ENCODE peak calls at places on chromosomes 7 and 10, in five cellular contexts. C, O, U, B and L are unnamed samples.

GRCh38 chr10:8133146-8133545 is 78.7 kb downstream of the GATA3 start:
- DNase-seq in C (peak; percentile 80), O (no peak), U (no peak), B (no peak), L (no peak)

GRCh38 chr7:22860784-22861482 is 38.3 kb upstream of the TOMM7 start:
- DNase-seq in C (no peak), O (no peak), U (peak; percentile 21), B (peak; percentile 61), L (peak; percentile 52)

GRCh38 chr10:77770081-77770867 is 132.7 kb upstream of the KCNMA1 start:
- DNase-seq in C (no peak), O (no peak), U (no peak), B (no peak), L (no peak)

GRCh38 chr10:87550741-87551140 is 46.0 kb downstream of the MINPP1 start:
- DNase-seq in C (no peak), O (peak; percentile 27), U (no peak), B (peak; percentile 34), L (no peak)

GRCh38 chr10:124721295-124722052 is 22.7 kb downstream of the FAM53B start:
- DNase-seq in C (no peak), O (no peak), U (peak; percentile 56), B (no peak), L (no peak)

GRCh38 chr10:49076319-49076718 is 39.0 kb downstream of the VSTM4 start:
- DNase-seq in C (no peak), O (no peak), U (no peak), B (no peak), L (no peak)

GRCh38 chr10:112907893-112908292 is 42.2 kb upstream of the TCF7L2 start:
- DNase-seq in C (no peak), O (peak; percentile 23), U (no peak), B (no peak), L (no peak)

GRCh38 chr10:111598433-111599059 is 521.7 kb downstream of the ADRA2A start:
- DNase-seq in C (peak; percentile 3), O (peak; percentile 79), U (peak; percentile 28), B (peak; percentile 88), L (peak; percentile 69)

GRCh38 chr10:69334258-69335062 is 56.2 kb downstream of the HK1 start:
- DNase-seq in C (no peak), O (no peak), U (no peak), B (no peak), L (no peak)

GRCh38 chr10:127886371-127887051 is 6.2 kb downstream of the CLRN3 start:
- DNase-seq in C (no peak), O (no peak), U (no peak), B (no peak), L (no peak)

GRCh38 chr10:4474829-4475228 is 351.2 kb upstream of the AKR1E2 start:
- DNase-seq in C (no peak), O (no peak), U (peak; percentile 18), B (no peak), L (no peak)

GRCh38 chr10:24156686-24157085 is 52.3 kb upstream of the KIAA1217 start:
- DNase-seq in C (no peak), O (peak; percentile 68), U (no peak), B (no peak), L (no peak)

GRCh38 chr10:8615118-8615517 is 560.6 kb downstream of the GATA3 start:
- DNase-seq in C (no peak), O (no peak), U (no peak), B (no peak), L (no peak)

GRCh38 chr10:6621536-6621935 is 41.5 kb upstream of the PRKCQ start:
- DNase-seq in C (no peak), O (peak; percentile 20), U (no peak), B (no peak), L (peak; percentile 80)

GRCh38 chr7:29190349-29191045 is 4.1 kb upstream of the CHN2 start:
- DNase-seq in C (no peak), O (no peak), U (no peak), B (no peak), L (no peak)

GRCh38 chr7:20310963-20311742 is 19.5 kb upstream of the ITGB8 start:
- DNase-seq in C (peak; percentile 61), O (peak; percentile 66), U (peak; percentile 76), B (peak; percentile 42), L (peak; percentile 57)

GRCh38 chr7:73504017-73504416 is 18.1 kb downstream of the BAZ1B start:
- DNase-seq in C (no peak), O (no peak), U (no peak), B (no peak), L (no peak)

GRCh38 chr10:31034041-31034918 is 2.6 kb upstream of the ZNF438 start:
- DNase-seq in C (no peak), O (peak; percentile 93), U (peak; percentile 69), B (no peak), L (no peak)

GRCh38 chr10:33876547-33877400 is 542.3 kb upstream of the NRP1 start:
- DNase-seq in C (no peak), O (no peak), U (no peak), B (no peak), L (no peak)

GRCh38 chr7:70540641-70541040 is 591.3 kb upstream of the GALNT17 start:
- DNase-seq in C (no peak), O (no peak), U (no peak), B (no peak), L (no peak)

GRCh38 chr10:16519250-16519907 is 2.3 kb downstream of the C1QL3 start:
- DNase-seq in C (no peak), O (no peak), U (no peak), B (peak; percentile 39), L (no peak)

DNA sequence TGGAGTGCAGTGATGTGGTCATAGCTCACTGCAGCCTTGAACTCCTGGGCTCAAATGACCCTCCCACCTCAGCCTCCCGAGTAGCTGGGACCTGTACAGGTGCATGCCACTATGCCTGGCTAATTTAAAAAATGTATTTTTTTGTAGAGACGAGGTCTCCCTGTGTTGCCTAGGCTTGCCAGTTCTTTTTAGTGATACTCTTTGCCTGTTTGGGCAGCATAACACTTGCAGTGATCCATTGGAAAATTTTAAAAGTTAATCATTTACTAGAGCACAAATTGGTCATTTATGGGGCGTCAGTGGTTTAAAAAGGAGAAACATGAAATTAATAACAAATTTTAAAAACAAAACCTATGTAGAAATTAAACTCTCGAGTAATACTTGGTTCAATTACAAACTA is 78.3 kb downstream of the DYNC2I1 start:
- DNase-seq in C (no peak), O (no peak), U (no peak), B (no peak), L (no peak)
- TF ChIP-seq EZH2 in C (no peak), O (no peak), U (no peak), B (no peak), L (no peak)

DNA sequence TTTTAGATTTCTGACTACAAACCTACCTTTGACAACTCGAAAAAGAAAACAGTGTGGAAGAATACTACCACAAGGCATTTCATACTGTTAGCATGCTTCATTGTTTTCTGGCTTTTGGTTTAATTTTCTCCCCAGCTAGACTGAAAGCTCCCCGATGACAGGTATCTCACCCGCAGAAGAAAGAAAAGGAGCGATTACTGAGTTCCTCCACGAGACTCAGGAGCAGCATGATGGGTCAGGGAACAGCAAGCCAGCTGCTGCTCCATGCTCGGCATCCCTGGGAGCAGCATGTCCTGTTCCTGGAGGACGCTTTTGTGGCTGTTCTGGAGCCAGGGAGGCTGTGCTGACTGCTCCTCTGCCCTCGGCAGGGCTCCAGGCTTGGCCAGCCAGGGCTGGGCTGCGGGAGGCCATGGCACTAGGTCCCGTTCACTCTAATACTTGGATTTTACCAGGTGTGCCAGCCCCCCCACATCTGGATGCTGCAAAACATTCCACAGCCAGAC is 133.4 kb downstream of the PRKAG2 start:
- DNase-seq in C (no peak), O (no peak), U (peak; percentile 26), B (no peak), L (no peak)
- H3K4me3 ChIP-seq in C (no peak overlapping the region), O (no peak overlapping the region), U (no peak overlapping the region), B (no peak overlapping the region), L (no peak overlapping the region)

DNA sequence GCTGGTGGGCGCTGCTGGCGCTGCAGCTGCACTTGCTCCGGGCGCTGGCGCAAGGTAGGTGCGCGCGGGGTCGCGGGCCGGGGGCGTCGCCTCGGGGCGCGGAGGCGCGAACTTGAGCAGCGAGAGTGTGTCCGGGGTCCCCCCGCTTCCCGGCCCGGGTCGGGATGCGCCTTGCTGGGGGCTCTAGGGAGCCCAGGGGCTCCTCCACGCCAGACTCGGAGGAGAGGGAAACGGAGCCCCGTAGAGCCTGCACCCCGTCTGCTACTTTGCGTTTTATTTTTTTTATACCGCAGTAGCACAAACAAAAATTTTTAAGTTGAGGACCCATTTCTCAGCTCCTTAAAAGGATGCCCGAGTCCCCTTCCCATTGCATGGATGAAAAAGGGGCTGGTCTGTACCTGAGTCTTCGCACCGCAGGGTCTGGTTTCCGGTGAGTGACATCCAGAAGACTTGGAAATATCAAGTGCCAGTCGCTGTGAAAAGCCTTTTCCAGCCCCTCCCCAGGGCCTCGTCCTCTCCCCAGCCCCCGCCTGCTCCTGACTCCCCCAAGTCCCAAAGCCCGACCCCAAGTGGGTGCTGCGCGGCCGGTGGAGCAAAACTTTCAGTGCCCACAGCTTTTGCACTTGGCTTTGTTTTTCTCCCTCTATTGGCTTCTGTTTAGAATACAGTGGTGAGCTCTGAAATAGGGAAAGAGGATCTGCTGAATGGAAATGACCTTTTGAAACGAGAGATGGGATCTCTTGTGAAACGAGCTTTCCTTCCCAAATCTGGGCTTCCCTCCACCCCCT is 973 bp downstream of the SDK1 start:
- DNase-seq in C (no peak), O (peak; percentile 35), U (peak; percentile 17), B (peak; percentile 71), L (peak; percentile 73)
- TF ChIP-seq EZH2 in C (no peak), O (peak; percentile 92), U (peak; percentile 79), B (no peak), L (peak; percentile 44)

GRCh38 chr7:26073041-26073440 is 79.0 kb upstream of the NFE2L3 start:
- DNase-seq in C (no peak), O (no peak), U (no peak), B (peak; percentile 8), L (no peak)
- H3K4me3 ChIP-seq in C (no peak overlapping the region), O (no peak overlapping the region), U (no peak overlapping the region), B (no peak overlapping the region), L (no peak overlapping the region)

GRCh38 chr7:1240917-1241509 is 8.3 kb downstream of the UNCX start:
- DNase-seq in C (no peak), O (no peak), U (no peak), B (peak; percentile 79), L (no peak)
- TF ChIP-seq EZH2 in C (no peak), O (peak; percentile 91), U (no peak), B (peak; percentile 90), L (peak; percentile 77)